ENCODE peak calls at places on chromosomes 1 and 21, in five cellular contexts. I is activated CD8-positive, alpha-beta T cell treated with anti-CD3 and anti-CD28 coated beads for 36 hours; M is stimulated activated CD4-positive, alpha-beta T cell treated with anti-CD3 and anti-CD28 coated beads, Interleukin-12 subunit alpha, Interleukin-12 subunit beta, amount 100 ng/mL, for 24 hours; X is brain microvascular endothelial cell; T is PC-3. G is an unnamed sample.

GRCh38 chr1:223837206-223837605 is 8.5 kb downstream of the TP53BP2 start:
- DNase-seq in X (no peak), I (no peak), T (no peak), M (no peak), G (no peak)

GRCh38 chr1:63592536-63593302 is 492 bp upstream of the PGM1 start:
- DNase-seq in M (no peak), T (peak; percentile 74), X (no peak), I (peak; percentile 58), G (no peak)

GRCh38 chr1:161946071-161946987 is 77.3 kb downstream of the OLFML2B start:
- DNase-seq in I (no peak), X (peak; percentile 81), T (no peak), M (no peak), G (no peak)

GRCh38 chr1:198088360-198089071 is 68.3 kb upstream of the NEK7 start:
- DNase-seq in M (no peak), T (peak; percentile 56), I (no peak), X (peak; percentile 36), G (peak; percentile 11)

GRCh38 chr1:10217748-10218441 is 7.5 kb downstream of the KIF1B start:
- DNase-seq in M (no peak), I (no peak), X (no peak), T (no peak), G (peak; percentile 74)

GRCh38 chr1:200916152-200916551 is 21.5 kb downstream of the INAVA start:
- DNase-seq in M (no peak), X (no peak), I (no peak), T (no peak), G (no peak)

GRCh38 chr1:98369463-98369862 is 292.1 kb upstream of the SNX7 start:
- DNase-seq in X (no peak), M (no peak), I (no peak), T (no peak), G (no peak)

GRCh38 chr1:64292399-64292798 is 89.0 kb downstream of the UBE2U start:
- DNase-seq in M (no peak), I (no peak), T (peak; percentile 72), X (no peak), G (no peak)

GRCh38 chr1:229058111-229058551 is 212.8 kb upstream of the RAB4A start:
- DNase-seq in I (peak; percentile 67), M (no peak), X (no peak), T (no peak), G (no peak)

GRCh38 chr1:184113251-184113650 is 61.7 kb downstream of the TSEN15 start:
- DNase-seq in M (no peak), I (no peak), T (no peak), X (no peak), G (no peak)

GRCh38 chr1:173871500-173871899 is 3.3 kb downstream of the ZBTB37 start:
- DNase-seq in X (no peak), M (no peak), I (no peak), T (no peak), G (no peak)

GRCh38 chr21:26570203-26570602 is 2.9 kb downstream of the CYYR1 start:
- DNase-seq in T (no peak), I (no peak), M (no peak), X (no peak), G (no peak)

GRCh38 chr1:161038523-161039153 is at the start of gene TSTD1:
- DNase-seq in I (peak; percentile 93), T (peak; percentile 37), X (no peak), M (peak; percentile 69), G (no peak)

GRCh38 chr1:97603776-97604175 is 317.1 kb downstream of the DPYD start:
- DNase-seq in X (no peak), I (no peak), M (no peak), T (no peak), G (peak; percentile 2)

GRCh38 chr1:201023517-201023902 is at the start of gene KIF21B:
- DNase-seq in T (peak; percentile 52), I (peak; percentile 92), M (peak; percentile 81), X (peak; percentile 45), G (no peak)

GRCh38 chr1:16143005-16143565 is 12.8 kb downstream of the EPHA2 start:
- DNase-seq in X (no peak), M (no peak), T (no peak), I (no peak), G (no peak)